ENCODE peak calls at places on chromosomes 6 and 20, in seven cellular contexts. H is heart right ventricle, T is transverse colon, Y is DND-41, W is mesendoderm, I is lung, R is breast epithelium. J is an unnamed sample.

GRCh38 chr6:105191351-105191750 is 11.5 kb upstream of the POPDC3 start:
- DNase-seq in R (no peak), W (no peak), H (no peak), Y (no peak), T (no peak), I (no peak), J (no peak)

GRCh38 chr6:25179051-25179778 is 100.0 kb upstream of the CARMIL1 start:
- DNase-seq in I (no peak), R (no peak), W (no peak), Y (no peak), T (no peak), H (no peak), J (no peak)

GRCh38 chr6:73024598-73024997 is 200.7 kb downstream of the KHDC1L start:
- DNase-seq in I (no peak), H (no peak), T (no peak), R (no peak), W (no peak), Y (no peak), J (no peak)

GRCh38 chr6:163263196-163263595 is 151.3 kb upstream of the QKI start:
- DNase-seq in H (no peak), W (no peak), R (no peak), I (no peak), Y (no peak), T (no peak), J (no peak)

GRCh38 chr6:129370268-129370916 is 339.6 kb downstream of the ARHGAP18 start:
- DNase-seq in T (peak; percentile 35), W (peak; percentile 67), H (peak; percentile 38), R (no peak), I (no peak), Y (peak; percentile 28), J (peak; percentile 45)

GRCh38 chr6:82786251-82786650 is 279.4 kb downstream of the UBE3D start:
- DNase-seq in W (no peak), I (no peak), Y (no peak), R (no peak), T (no peak), H (no peak), J (no peak)

GRCh38 chr6:27894839-27895762 is 17.1 kb downstream of the OR2B2 start:
- DNase-seq in W (peak; percentile 94), T (peak; percentile 57), H (peak; percentile 59), I (peak; percentile 51), Y (peak; percentile 83), R (no peak), J (peak; percentile 81)

GRCh38 chr6:38973178-38974057 is 75.2 kb upstream of the GLP1R start:
- DNase-seq in Y (peak; percentile 20), I (no peak), W (peak; percentile 68), R (no peak), H (peak; percentile 14), T (no peak), J (peak; percentile 6)

GRCh38 chr6:55405474-55406220 is 78.4 kb downstream of the GFRAL start:
- DNase-seq in R (no peak), H (no peak), I (no peak), Y (no peak), W (no peak), T (no peak), J (no peak)

GRCh38 chr20:19433371-19434316 is 221.2 kb downstream of the SLC24A3 start:
- DNase-seq in I (no peak), T (no peak), W (no peak), H (no peak), Y (no peak), R (no peak), J (no peak)

GRCh38 chr6:161215193-161215592 is 58.7 kb downstream of the AGPAT4 start:
- DNase-seq in R (no peak), I (no peak), H (no peak), T (no peak), Y (no peak), W (no peak), J (no peak)

GRCh38 chr6:74519172-74519571 is 686.7 kb downstream of the COL12A1 start:
- DNase-seq in H (no peak), W (no peak), Y (no peak), T (no peak), R (no peak), I (no peak), J (no peak)

GRCh38 chr20:13788167-13788834 is 3.5 kb downstream of the NDUFAF5 start:
- DNase-seq in R (no peak), H (no peak), T (peak; percentile 35), W (peak; percentile 81), I (no peak), Y (peak; percentile 79), J (peak; percentile 40)

GRCh38 chr6:132675749-132676148 is 16.8 kb upstream of the TAAR1 start:
- DNase-seq in T (no peak), I (no peak), H (no peak), W (no peak), R (no peak), Y (no peak), J (no peak)

GRCh38 chr6:30481213-30481964 is 7.9 kb upstream of the HLA-E start:
- DNase-seq in W (no peak), Y (no peak), T (no peak), H (no peak), I (no peak), R (no peak), J (no peak)

GRCh38 chr20:13229538-13229937 is 8.5 kb downstream of the ISM1 start:
- DNase-seq in W (no peak), I (no peak), T (no peak), H (no peak), R (no peak), Y (no peak), J (no peak)

GRCh38 chr6:41306187-41306854 is 19.8 kb upstream of the TREM1 start:
- DNase-seq in T (peak; percentile 19), H (no peak), R (no peak), Y (peak; percentile 64), I (peak; percentile 60), W (peak; percentile 74), J (peak; percentile 43)
- H3K27ac ChIP-seq in T (no peak overlapping the region), H (no peak overlapping the region), R (no peak overlapping the region), Y (no peak overlapping the region), I (no peak overlapping the region), W (no peak overlapping the region), J (no peak overlapping the region)

DNA sequence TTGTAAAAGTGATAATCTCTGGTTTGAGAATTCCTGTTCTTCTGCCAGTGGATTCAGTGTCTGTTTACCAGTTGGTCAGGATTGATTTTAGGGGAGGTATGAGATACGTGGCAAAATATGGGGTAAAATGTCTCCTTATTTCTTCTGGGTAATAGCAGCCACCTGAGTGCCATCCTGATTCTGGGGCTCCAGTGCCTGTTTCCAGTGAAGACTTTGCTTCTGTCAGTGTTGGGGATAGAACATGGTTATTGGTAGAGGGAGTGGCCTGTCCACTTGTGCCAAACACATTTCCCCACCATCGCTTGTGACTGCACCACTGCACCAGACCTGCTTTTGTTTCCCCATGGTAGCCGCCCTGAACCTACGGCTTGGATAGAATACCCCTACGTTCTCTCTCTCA is 15.7 kb downstream of the PANK2 start:
- DNase-seq in I (no peak), T (no peak), H (no peak), R (no peak), W (no peak), Y (no peak), J (no peak)
- H3K4me1 ChIP-seq in I (peaks cover 22% of the 10 kb centered on the region), T (peaks cover 37% of the 10 kb centered on the region), H (peaks cover 77% of the 10 kb centered on the region), R (no peaks in the 10 kb centered on the region), W (no peaks in the 10 kb centered on the region), Y (no peaks in the 10 kb centered on the region), J (peaks cover 80% of the 10 kb centered on the region)

GRCh38 chr20:34892671-34893070 is 16.3 kb downstream of the ACSS2 start:
- DNase-seq in R (no peak), T (no peak), I (no peak), H (no peak), W (no peak), Y (no peak), J (no peak)

GRCh38 chr20:34891166-34892062 is 15.0 kb downstream of the ACSS2 start:
- DNase-seq in W (no peak), T (no peak), R (no peak), Y (no peak), H (no peak), I (no peak), J (no peak)

GRCh38 chr20:34886122-34886521 is 9.7 kb downstream of the ACSS2 start:
- DNase-seq in I (no peak), R (no peak), T (no peak), Y (no peak), H (no peak), W (no peak), J (no peak)

GRCh38 chr20:34887023-34887422 is 10.6 kb downstream of the ACSS2 start:
- DNase-seq in Y (no peak), T (no peak), H (no peak), W (no peak), R (no peak), I (no peak), J (no peak)

DNA sequence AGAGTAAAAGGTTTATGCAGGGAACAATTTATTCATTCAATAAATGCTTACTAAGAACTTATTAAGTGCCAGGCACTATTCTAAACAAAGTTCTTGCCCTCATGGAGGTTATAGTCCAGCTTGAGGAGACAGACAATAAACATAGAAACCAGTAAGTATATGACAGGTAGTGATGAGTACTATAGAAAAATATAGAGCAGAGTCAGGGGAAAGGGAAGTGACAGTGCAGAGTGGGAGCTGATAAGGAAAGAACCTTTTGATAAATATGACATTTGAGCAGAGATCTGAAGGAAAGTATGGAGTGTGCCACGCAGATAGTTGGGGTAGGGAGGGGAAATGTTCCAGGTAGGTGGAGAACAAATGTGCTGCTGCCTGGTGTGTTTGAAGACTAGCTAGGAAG is 12.1 kb downstream of the ACSS2 start:
- DNase-seq in W (no peak), I (no peak), R (no peak), Y (no peak), H (no peak), T (no peak), J (no peak)
- H3K27ac ChIP-seq in W (no peak overlapping the region), I (no peak overlapping the region), R (no peak overlapping the region), Y (no peak overlapping the region), H (no peak overlapping the region), T (no peak overlapping the region), J (no peak overlapping the region)

GRCh38 chr20:51651921-51652549 is 109.5 kb upstream of the NFATC2 start:
- DNase-seq in Y (no peak), T (no peak), R (no peak), I (no peak), W (no peak), H (no peak), J (no peak)

GRCh38 chr20:51647674-51648570 is 105.4 kb upstream of the NFATC2 start:
- DNase-seq in Y (no peak), R (no peak), I (no peak), T (no peak), W (no peak), H (no peak), J (no peak)

GRCh38 chr20:51653226-51653625 is 110.7 kb upstream of the NFATC2 start:
- DNase-seq in Y (no peak), H (no peak), R (no peak), I (no peak), W (no peak), T (no peak), J (no peak)

GRCh38 chr20:51648571-51648947 is 106.0 kb upstream of the NFATC2 start:
- DNase-seq in T (no peak), I (no peak), R (no peak), W (no peak), H (no peak), Y (no peak), J (no peak)

DNA sequence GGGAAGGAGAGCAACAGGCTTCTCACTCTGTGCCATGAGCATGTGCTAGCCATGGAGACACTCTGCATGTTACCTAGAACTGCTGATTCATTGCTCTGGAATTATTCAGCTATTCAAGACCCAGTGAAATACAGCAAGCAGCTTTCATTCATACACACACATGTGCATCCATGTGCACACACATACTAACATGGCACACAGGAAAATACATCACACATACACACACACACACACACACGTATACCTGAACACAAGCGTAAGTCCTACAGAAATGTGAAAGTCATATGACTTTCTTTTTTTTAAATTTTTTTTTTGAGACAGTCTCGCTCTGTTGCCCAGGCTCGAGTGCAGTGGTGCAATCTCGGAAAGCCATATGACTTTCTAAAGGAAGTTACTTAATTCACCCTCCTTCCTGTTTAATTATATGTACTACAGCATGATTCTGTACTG is 108.2 kb upstream of the NFATC2 start:
- DNase-seq in Y (no peak), I (no peak), R (no peak), H (no peak), T (no peak), W (peak; percentile 56), J (no peak)
- H3K4me1 ChIP-seq in Y (no peaks in the 10 kb centered on the region), I (no peaks in the 10 kb centered on the region), R (no peaks in the 10 kb centered on the region), H (peaks cover 15% of the 10 kb centered on the region), T (no peaks in the 10 kb centered on the region), W (peaks cover 1% of the 10 kb centered on the region), J (no peaks in the 10 kb centered on the region)

J was measured in CD4-positive, alpha-beta memory T cell.